ENCODE peak calls at places on chromosomes 11 and 22, in five cellular contexts. V, K, W, J and R are unnamed samples. For H3K27me3, the result is how much of the 10 kb centered on the place peaks cover.

GRCh38 chr11:117319214-117319840 is 3.3 kb upstream of the BACE1 start:
- DNase-seq in W (no peak), V (no peak), J (no peak), K (no peak), R (peak)

GRCh38 chr11:117670924-117671323 is 126.1 kb downstream of the DSCAML1 start:
- DNase-seq in K (peak), V (no peak), J (no peak), W (no peak), R (no peak)

GRCh38 chr22:50276143-50276542 is 6.0 kb upstream of the MAPK11 start:
- DNase-seq in J (no peak), V (peak), W (peak), K (peak), R (no peak)

GRCh38 chr11:67300256-67300755 is 3.0 kb upstream of the SSH3 start:
- DNase-seq in W (no peak), J (no peak), V (no peak), K (no peak), R (no peak)

GRCh38 chr11:66420671-66421476 is at the start of gene NPAS4:
- DNase-seq in V (no peak), J (no peak), K (no peak), W (peak), R (no peak)

GRCh38 chr11:2512431-2513407 is 67.9 kb downstream of the KCNQ1 start:
- DNase-seq in K (peak), V (peak), W (no peak), J (no peak), R (no peak)

GRCh38 chr11:102196816-102197215 is 86.6 kb downstream of the YAP1 start:
- DNase-seq in V (no peak), K (no peak), J (no peak), W (no peak), R (no peak)

GRCh38 chr22:44192098-44192810 is 11.5 kb downstream of the PARVG start:
- DNase-seq in K (peak), J (peak), W (no peak), V (no peak), R (peak)

GRCh38 chr11:117176186-117176585 is 2.4 kb upstream of the SIDT2 start:
- DNase-seq in V (peak), K (no peak), J (no peak), W (no peak), R (no peak)

GRCh38 chr11:97202613-97203292 is 812.9 kb downstream of the JRKL start:
- DNase-seq in K (peak), W (peak), V (no peak), J (no peak), R (no peak)

GRCh38 chr11:1670928-1671371 is 26.0 kb upstream of the KRTAP5-6 start:
- DNase-seq in V (no peak), J (no peak), K (no peak), W (no peak), R (no peak)

GRCh38 chr22:26535499-26535898 is 23.2 kb upstream of the TFIP11 start:
- DNase-seq in K (no peak), V (no peak), J (no peak), W (no peak), R (no peak)

GRCh38 chr11:120304526-120304925 is 20.6 kb upstream of the TLCD5 start:
- DNase-seq in W (no peak), J (peak), V (no peak), K (no peak), R (no peak)

GRCh38 chr11:109697140-109697843 is 275.3 kb downstream of the C11orf87 start:
- DNase-seq in W (peak), J (peak), V (no peak), K (peak), R (peak)

GRCh38 chr22:49617866-49618688 is 209.6 kb downstream of the BRD1 start:
- DNase-seq in V (no peak), K (no peak), J (no peak), W (no peak), R (no peak)

GRCh38 chr11:67024966-67025365 is 2.0 kb downstream of the SYT12 start:
- DNase-seq in W (no peak), J (no peak), K (no peak), V (no peak), R (no peak)

GRCh38 chr22:49901457-49901856 is 16.8 kb downstream of the ALG12 start:
- DNase-seq in W (no peak), K (no peak), J (no peak), V (no peak), R (no peak)

GRCh38 chr22:44584256-44584902 is 86.3 kb upstream of the RTL6 start:
- DNase-seq in K (peak), W (no peak), V (no peak), J (no peak), R (no peak)

GRCh38 chr11:60905551-60906113 is 753 bp downstream of the PRPF19 start:
- DNase-seq in W (no peak), J (peak), K (no peak), V (peak), R (no peak)

GRCh38 chr11:99932684-99933083 is 754.4 kb upstream of the ARHGAP42 start:
- DNase-seq in K (no peak), V (no peak), W (no peak), J (no peak), R (no peak)

GRCh38 chr22:26556904-26557303 is 33.0 kb downstream of the TPST2 start:
- DNase-seq in K (no peak), W (no peak), V (peak), J (no peak), R (no peak)

GRCh38 chr22:42716221-42716620 is 4.4 kb downstream of the A4GALT start:
- DNase-seq in J (no peak), W (no peak), V (no peak), K (no peak), R (no peak)

GRCh38 chr11:2943711-2944118 is 14.5 kb upstream of the PHLDA2 start:
- DNase-seq in V (peak), K (peak), W (no peak), J (no peak), R (no peak)

GRCh38 chr11:108220721-108221346 is 1.6 kb downstream of the NPAT start:
- DNase-seq in V (no peak), W (no peak), J (no peak), K (no peak), R (no peak)

GRCh38 chr11:86940122-86940777 is 14.9 kb downstream of the FZD4 start:
- DNase-seq in K (peak), V (peak), J (no peak), W (peak), R (peak)

GRCh38 chr11:75925785-75926164 is 110.8 kb downstream of the UVRAG start:
- DNase-seq in K (no peak), V (no peak), W (no peak), J (peak), R (no peak)

GRCh38 chr11:8593935-8594909 is at the start of gene STK33:
- DNase-seq in W (peak), V (peak), J (no peak), K (peak), R (no peak)

GRCh38 chr11:65524747-65525658 is at the start of gene SCYL1:
- DNase-seq in K (peak), V (peak), W (peak), J (peak), R (peak)

GRCh38 chr11:76208438-76208828 is 2.1 kb upstream of the WNT11 start:
- DNase-seq in W (no peak), K (no peak), J (no peak), V (no peak), R (no peak)

GRCh38 chr11:114134870-114135269 is 75.4 kb downstream of the ZBTB16 start:
- DNase-seq in J (peak), V (no peak), W (no peak), K (no peak), R (peak)

GRCh38 chr22:29886601-29887000 is 3.6 kb downstream of the MTMR3 start:
- DNase-seq in V (no peak), W (no peak), K (no peak), J (no peak), R (no peak)

GRCh38 chr22:18970948-18971315 is 34.8 kb upstream of the PRODH start:
- DNase-seq in W (no peak), K (no peak), J (no peak), V (peak), R (no peak)

GRCh38 chr22:40723396-40723933 is 44.2 kb downstream of the MCHR1 start:
- DNase-seq in K (no peak), J (no peak), V (no peak), W (no peak), R (no peak)

GRCh38 chr11:127412234-127412633 is 411.7 kb upstream of the KIRREL3 start:
- DNase-seq in K (no peak), W (no peak), V (no peak), J (no peak), R (no peak)

GRCh38 chr11:113016905-113017304 is 55.7 kb downstream of the NCAM1 start:
- DNase-seq in V (no peak), W (no peak), J (peak), K (no peak), R (no peak)

GRCh38 chr22:44092636-44093220 is 68.6 kb downstream of the PARVB start:
- DNase-seq in K (no peak), V (no peak), J (no peak), W (no peak), R (no peak)

GRCh38 chr11:84419576-84419975 is 1133.4 kb upstream of the CCDC90B start:
- DNase-seq in W (no peak), J (no peak), K (no peak), V (no peak), R (no peak)

GRCh38 chr11:113465786-113466185 is 9.4 kb downstream of the DRD2 start:
- DNase-seq in J (peak), V (no peak), K (peak), W (no peak), R (no peak)

GRCh38 chr11:77092382-77092781 is 10.3 kb upstream of the OMP start:
- DNase-seq in K (no peak), W (no peak), J (no peak), V (no peak), R (no peak)

GRCh38 chr11:20604864-20605601 is 5.6 kb downstream of the SLC6A5 start:
- DNase-seq in W (no peak), J (no peak), V (no peak), K (peak), R (no peak)
- H3K27me3 ChIP-seq in W (half or more), J (half or more), V (under half), K (half or more), R (half or more)

DNA sequence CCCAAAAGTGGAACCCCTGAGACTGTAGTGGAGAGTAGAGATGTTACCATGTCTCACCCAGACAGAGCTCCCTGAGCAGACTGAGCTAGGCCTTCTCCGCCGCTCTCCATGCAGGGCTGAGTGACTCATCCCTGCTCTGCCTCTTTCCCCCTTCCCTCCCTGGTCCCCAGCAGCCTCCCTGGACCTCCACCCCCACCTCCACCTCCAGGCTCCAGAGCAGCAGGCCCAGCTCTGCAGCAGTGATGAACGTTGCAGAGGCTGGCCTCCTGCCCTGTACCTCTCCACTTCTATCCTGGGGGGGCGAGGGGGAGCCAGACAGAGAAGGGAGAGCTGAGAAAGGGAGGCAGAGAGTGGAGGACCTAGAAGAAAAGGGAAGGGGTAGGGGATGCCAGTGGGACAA is 19.3 kb upstream of the ARAP1 start:
- DNase-seq in V (no peak), J (no peak), W (no peak), K (no peak), R (peak)
- TF ChIP-seq CTCF in V (no peak), J (no peak), W (no peak), K (no peak), R (no peak)

GRCh38 chr11:96036863-96037262 is 113.0 kb upstream of the MTMR2 start:
- DNase-seq in J (no peak), W (no peak), K (no peak), V (no peak), R (no peak)

GRCh38 chr11:96033569-96033968 is 109.7 kb upstream of the MTMR2 start:
- DNase-seq in K (no peak), W (no peak), V (no peak), J (no peak), R (no peak)

GRCh38 chr11:96033054-96033453 is 109.1 kb upstream of the MTMR2 start:
- DNase-seq in W (no peak), K (no peak), V (no peak), J (no peak), R (no peak)

GRCh38 chr11:96035744-96036087 is 111.8 kb upstream of the MTMR2 start:
- DNase-seq in V (no peak), J (no peak), W (no peak), K (no peak), R (no peak)

DNA sequence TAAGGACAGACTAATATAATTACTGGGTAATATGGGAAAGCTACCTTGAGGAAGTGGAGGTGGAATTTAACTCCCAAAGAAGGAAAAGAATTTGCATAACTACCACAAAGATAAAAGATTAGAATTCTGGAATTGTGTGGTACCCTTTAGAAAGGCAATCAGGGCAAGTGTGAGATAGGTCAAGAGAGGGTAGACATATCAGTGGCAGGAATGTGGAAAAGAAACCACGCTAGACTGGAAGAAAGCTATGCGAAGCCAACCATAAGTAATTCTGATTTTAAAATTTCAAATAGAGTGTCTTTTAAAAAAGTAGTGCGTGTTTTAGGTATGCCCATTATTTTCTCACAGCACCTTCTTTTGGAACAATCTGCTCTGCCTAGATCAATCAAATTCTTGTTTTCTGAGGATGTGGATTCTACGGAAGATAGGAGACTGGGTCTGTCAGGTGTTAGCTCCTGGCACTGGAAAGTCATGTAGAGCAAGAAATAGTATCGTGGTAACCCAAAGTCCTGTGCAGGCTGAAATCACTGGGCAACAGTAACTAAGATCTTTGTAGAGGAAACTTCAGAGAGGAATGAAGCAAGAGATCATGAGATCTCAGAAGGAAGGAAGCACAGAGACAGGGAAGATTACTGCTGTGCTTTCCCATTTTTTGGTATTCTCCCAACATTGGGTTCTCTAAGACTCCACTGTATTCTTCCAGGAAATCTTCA is 111.3 kb upstream of the MTMR2 start:
- DNase-seq in W (no peak), K (no peak), J (no peak), V (no peak), R (no peak)
- H3K27me3 ChIP-seq in W (under half), K (under half), J (under half), V (under half), R (under half)

GRCh38 chr11:396948-397548 is 3.0 kb downstream of the PKP3 start:
- DNase-seq in W (no peak), K (no peak), V (no peak), J (no peak), R (peak)
- TF ChIP-seq CTCF in W (peak), K (no peak), V (no peak), J (no peak), R (peak)

GRCh38 chr11:125202362-125202880 is 37.9 kb downstream of the PKNOX2 start:
- DNase-seq in V (no peak), W (peak), K (no peak), J (no peak), R (no peak)
- H3K27me3 ChIP-seq in V (under half), W (under half), K (under half), J (under half), R (under half)